ENCODE peak calls at places on chromosomes 11 and 22, in ten cellular contexts. V is cardiac fibroblast, D is endodermal cell, L is neuronal stem cell, E is A549, A is HL-60, M is GM23338, O is lower lobe of right lung, J is GM12865, B is fibroblast of mammary gland. U is an unnamed sample.

GRCh38 chr11:80595011-80595410 is 1154.2 kb upstream of the TENM4 start:
- DNase-seq in A (no peak), L (no peak), V (peak), D (no peak), M (no peak), E (no peak), O (no peak), B (peak), J (no peak), U (no peak)

GRCh38 chr11:43825217-43825816 is 55.3 kb upstream of the ALKBH3 start:
- DNase-seq in M (peak), B (peak), V (peak), D (peak), J (no peak), A (no peak), O (no peak), L (no peak), E (peak), U (peak)

GRCh38 chr11:78127408-78127807 is 12.0 kb downstream of the ALG8 start:
- DNase-seq in D (no peak), B (no peak), M (no peak), V (no peak), E (no peak), L (no peak), J (no peak), O (no peak), A (no peak), U (no peak)

GRCh38 chr11:77421041-77421723 is 52.7 kb downstream of the PAK1 start:
- DNase-seq in J (no peak), D (no peak), O (no peak), V (no peak), E (no peak), B (no peak), L (no peak), M (no peak), A (no peak), U (no peak)

GRCh38 chr22:37207981-37208380 is 4.3 kb downstream of the SSTR3 start:
- DNase-seq in O (peak), M (no peak), J (no peak), B (no peak), E (no peak), L (no peak), A (no peak), D (no peak), V (no peak), U (no peak)

GRCh38 chr11:46055371-46055770 is 65.9 kb downstream of the PHF21A start:
- DNase-seq in J (no peak), V (peak), D (no peak), O (no peak), B (peak), E (no peak), L (peak), A (no peak), M (peak), U (no peak)

GRCh38 chr22:17921871-17922821 is 102.2 kb downstream of the MICAL3 start:
- DNase-seq in L (no peak), B (no peak), J (no peak), V (no peak), A (no peak), E (no peak), O (no peak), M (peak), D (peak), U (no peak)

GRCh38 chr11:1041149-1041467 is 4.6 kb upstream of the MUC6 start:
- DNase-seq in J (no peak), M (no peak), D (no peak), V (no peak), O (peak), A (no peak), L (no peak), B (no peak), E (no peak), U (no peak)

GRCh38 chr11:26665946-26666345 is 55.9 kb downstream of the SLC5A12 start:
- DNase-seq in M (no peak), A (no peak), O (no peak), B (no peak), V (no peak), J (no peak), L (no peak), E (no peak), D (no peak), U (no peak)

GRCh38 chr22:26545385-26545784 is 33.1 kb upstream of the TFIP11 start:
- DNase-seq in J (no peak), A (no peak), V (no peak), E (no peak), D (no peak), L (no peak), B (no peak), M (no peak), O (no peak), U (no peak)

GRCh38 chr11:108569896-108570295 is 23.7 kb downstream of the EXPH5 start:
- DNase-seq in E (no peak), D (no peak), B (no peak), V (no peak), L (no peak), A (no peak), M (no peak), J (no peak), O (no peak), U (no peak)

GRCh38 chr11:11207428-11207827 is 145.6 kb downstream of the CSNK2A3 start:
- DNase-seq in B (no peak), L (no peak), J (peak), D (no peak), A (no peak), M (peak), E (no peak), V (no peak), O (no peak), U (no peak)

GRCh38 chr22:29744902-29745301 is 21.9 kb downstream of the ZMAT5 start:
- DNase-seq in O (no peak), M (no peak), A (no peak), E (no peak), B (peak), D (no peak), L (no peak), V (peak), J (no peak), U (peak)

GRCh38 chr11:134510171-134510570 is 98.1 kb upstream of the B3GAT1 start:
- DNase-seq in A (no peak), O (no peak), M (no peak), D (peak), B (no peak), E (no peak), L (no peak), V (no peak), J (no peak), U (peak)

GRCh38 chr11:68282141-68282860 is 10.5 kb upstream of the C11orf24 start:
- DNase-seq in D (no peak), A (peak), J (peak), E (no peak), O (peak), V (no peak), L (no peak), M (no peak), B (no peak), U (no peak)

GRCh38 chr22:33706100-33706499 is 214.2 kb downstream of the LARGE1 start:
- DNase-seq in M (peak), E (no peak), V (no peak), D (peak), B (peak), O (no peak), J (no peak), A (no peak), L (no peak), U (peak)

GRCh38 chr11:64643927-64644326 is 52.9 kb downstream of the SLC22A12 start:
- DNase-seq in O (no peak), E (no peak), A (no peak), L (no peak), M (no peak), V (no peak), J (no peak), B (no peak), D (no peak), U (no peak)

GRCh38 chr11:47917643-47918369 is 62.6 kb upstream of the PTPRJ start:
- DNase-seq in B (peak), V (peak), J (peak), O (peak), M (peak), L (no peak), E (peak), A (peak), D (peak), U (no peak)

GRCh38 chr11:89495951-89496350 is 4.8 kb upstream of the NOX4 start:
- DNase-seq in E (no peak), A (no peak), M (no peak), V (peak), L (peak), J (no peak), D (peak), O (no peak), B (peak), U (no peak)

GRCh38 chr22:37549704-37550059 is 10.6 kb upstream of the CDC42EP1 start:
- DNase-seq in M (no peak), V (peak), O (peak), D (peak), J (no peak), A (no peak), B (peak), L (no peak), E (no peak), U (no peak)

GRCh38 chr11:79940976-79941735 is 500.3 kb upstream of the TENM4 start:
- DNase-seq in B (peak), L (no peak), A (no peak), M (no peak), E (no peak), O (no peak), V (peak), J (no peak), D (no peak), U (no peak)

GRCh38 chr11:12778506-12778905 is 104.3 kb downstream of the TEAD1 start:
- DNase-seq in B (no peak), O (no peak), L (no peak), J (no peak), M (no peak), V (no peak), D (no peak), A (no peak), E (no peak), U (no peak)

GRCh38 chr11:116844722-116845121 is 7.3 kb upstream of the APOA1 start:
- DNase-seq in O (no peak), B (no peak), M (no peak), E (no peak), V (no peak), L (no peak), J (no peak), A (no peak), D (no peak), U (no peak)

GRCh38 chr22:29820941-29821789 is 16.9 kb downstream of the ASCC2 start:
- DNase-seq in V (peak), A (peak), O (peak), L (no peak), E (peak), B (peak), M (no peak), D (no peak), J (peak), U (no peak)

GRCh38 chr11:121634273-121634672 is 181.5 kb upstream of the SORL1-AS1 start:
- DNase-seq in A (no peak), L (no peak), D (no peak), V (no peak), B (no peak), M (no peak), E (no peak), J (no peak), O (no peak), U (no peak)

GRCh38 chr11:121634889-121635288 is 182.1 kb upstream of the SORL1-AS1 start:
- DNase-seq in O (no peak), J (no peak), L (no peak), E (no peak), V (peak), D (peak), A (peak), B (peak), M (no peak), U (no peak)

DNA sequence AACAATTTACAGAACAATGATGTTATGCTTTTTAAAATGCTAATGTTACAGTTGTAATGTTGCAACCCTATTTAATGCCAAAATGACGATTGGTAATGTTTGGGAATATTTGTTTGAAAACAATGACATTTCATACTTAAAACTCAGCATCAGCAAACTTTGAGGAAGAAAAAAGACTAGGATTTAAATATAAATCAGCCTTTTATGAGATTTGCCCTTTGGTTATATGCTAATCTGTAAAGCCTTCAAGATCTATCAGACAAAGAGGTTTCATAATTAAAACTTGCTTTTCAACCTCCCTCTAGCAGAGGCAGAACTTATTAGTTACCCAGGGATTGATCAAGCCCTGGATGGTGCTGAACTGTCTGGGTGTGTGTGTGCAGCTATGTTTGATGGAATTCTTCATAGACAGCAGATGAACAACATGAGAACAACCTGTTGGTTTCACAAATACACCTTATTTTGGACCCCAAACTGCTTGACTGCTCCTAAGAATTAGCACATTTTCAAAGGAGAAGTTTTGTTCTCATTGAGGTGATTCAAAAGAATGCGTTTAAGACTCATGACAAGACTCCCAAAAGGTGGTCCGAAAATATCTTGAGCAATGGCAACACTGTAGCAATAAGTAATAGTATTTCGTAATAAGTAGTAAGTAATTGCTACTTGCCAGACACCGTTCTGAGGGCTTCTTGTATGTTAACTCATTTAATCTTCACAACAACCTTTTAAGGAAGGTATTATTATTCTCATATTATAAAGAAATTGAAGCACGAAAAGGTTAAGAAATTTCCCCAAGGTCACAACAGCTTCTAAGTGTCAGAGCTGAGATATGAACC is 183.8 kb upstream of the SORL1-AS1 start:
- DNase-seq in M (no peak), J (no peak), L (no peak), V (no peak), A (peak), O (no peak), E (no peak), B (no peak), D (peak), U (no peak)
- H3K4me3 ChIP-seq in M (no peak), J (no peak), L (no peak), V (no peak), A (no peak), O (no peak), E (no peak), B (no peak), D (no peak), U (no peak)

GRCh38 chr11:22084564-22084963 is 108.3 kb upstream of the ANO5 start:
- DNase-seq in V (no peak), M (no peak), B (no peak), O (no peak), L (no peak), A (no peak), J (no peak), D (no peak), E (no peak), U (no peak)
- H3K4me3 ChIP-seq in V (no peak), M (no peak), B (no peak), O (no peak), L (no peak), A (no peak), J (no peak), D (no peak), E (no peak), U (no peak)

GRCh38 chr11:34266090-34266912 is 91.5 kb downstream of the ABTB2 start:
- DNase-seq in V (peak), M (no peak), L (no peak), E (no peak), J (no peak), B (peak), D (no peak), O (no peak), A (no peak), U (no peak)
- H3K4me3 ChIP-seq in V (no peak), M (no peak), L (no peak), E (no peak), J (no peak), B (no peak), D (no peak), O (no peak), A (no peak), U (no peak)

GRCh38 chr11:86904001-86904400 is 51.2 kb downstream of the FZD4 start:
- DNase-seq in O (no peak), J (no peak), E (no peak), D (no peak), L (no peak), A (no peak), V (no peak), B (no peak), M (no peak), U (no peak)

GRCh38 chr11:86896486-86896885 is 58.7 kb downstream of the FZD4 start:
- DNase-seq in J (no peak), M (no peak), O (no peak), B (peak), V (peak), D (no peak), A (no peak), E (no peak), L (no peak), U (no peak)

GRCh38 chr11:86905252-86905651 is 49.9 kb downstream of the FZD4 start:
- DNase-seq in J (no peak), D (no peak), V (no peak), A (no peak), L (no peak), M (no peak), O (no peak), B (no peak), E (no peak), U (no peak)

GRCh38 chr11:86906198-86906597 is 49.0 kb downstream of the FZD4 start:
- DNase-seq in J (no peak), L (no peak), A (no peak), O (no peak), V (no peak), D (no peak), E (no peak), B (no peak), M (no peak), U (no peak)

DNA sequence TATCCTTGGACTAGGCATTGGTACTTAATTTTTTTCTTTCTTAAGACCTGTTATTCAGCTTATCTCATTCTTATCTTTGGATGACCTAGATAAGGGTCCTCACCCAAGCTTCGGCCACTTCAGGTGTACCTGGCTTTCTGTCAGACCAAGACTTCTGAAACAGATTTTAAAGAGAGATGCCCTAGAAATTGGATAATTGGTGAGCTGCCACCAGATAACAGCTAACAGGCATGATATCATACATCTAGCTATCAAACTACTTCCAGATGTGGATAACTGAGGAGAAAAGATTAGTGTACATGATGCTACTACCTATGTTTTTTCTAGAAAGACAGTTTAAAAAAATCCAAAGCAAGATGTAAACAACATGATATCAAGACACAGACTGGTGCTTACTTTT is 52.9 kb downstream of the FZD4 start:
- DNase-seq in J (no peak), V (no peak), E (no peak), L (no peak), A (no peak), D (no peak), B (no peak), O (no peak), M (no peak), U (no peak)
- H3K4me3 ChIP-seq in J (no peak), V (no peak), E (no peak), L (no peak), A (no peak), D (no peak), B (no peak), O (no peak), M (no peak), U (no peak)

GRCh38 chr22:38924197-38924952 is 33.0 kb upstream of the APOBEC3A start:
- DNase-seq in L (no peak), J (no peak), M (no peak), D (no peak), O (peak), A (no peak), B (peak), E (peak), V (peak), U (peak)

GRCh38 chr22:38923463-38924196 is 33.8 kb upstream of the APOBEC3A start:
- DNase-seq in D (peak), J (no peak), A (no peak), M (peak), V (peak), E (peak), L (no peak), B (peak), O (peak), U (peak)

GRCh38 chr22:38925571-38926041 is 31.8 kb upstream of the APOBEC3A start:
- DNase-seq in B (peak), E (no peak), L (no peak), M (no peak), O (no peak), V (peak), D (no peak), J (no peak), A (no peak), U (no peak)

GRCh38 chr22:38930512-38930911 is 26.9 kb upstream of the APOBEC3A start:
- DNase-seq in A (no peak), L (no peak), D (no peak), O (no peak), E (no peak), M (no peak), V (no peak), J (no peak), B (no peak), U (no peak)

GRCh38 chr22:38927033-38927789 is 30.2 kb upstream of the APOBEC3A start:
- DNase-seq in L (peak), M (peak), B (peak), O (peak), J (peak), A (no peak), V (peak), D (peak), E (peak), U (peak)
- H3K4me3 ChIP-seq in L (no peak), M (peak), B (no peak), O (peak), J (no peak), A (no peak), V (no peak), D (no peak), E (peak), U (peak)

GRCh38 chr22:46514592-46515207 is 22.7 kb downstream of the CELSR1 start:
- DNase-seq in O (no peak), D (peak), V (peak), L (no peak), M (no peak), B (peak), E (peak), A (no peak), J (no peak), U (no peak)

GRCh38 chr22:46517255-46517761 is 20.1 kb downstream of the CELSR1 start:
- DNase-seq in B (no peak), J (no peak), E (no peak), M (no peak), D (no peak), V (no peak), O (peak), A (no peak), L (no peak), U (no peak)

GRCh38 chr22:46513908-46514550 is 23.4 kb downstream of the CELSR1 start:
- DNase-seq in D (no peak), M (no peak), J (peak), V (no peak), B (no peak), A (no peak), E (no peak), O (peak), L (no peak), U (no peak)

GRCh38 chr22:46516638-46517037 is 20.8 kb downstream of the CELSR1 start:
- DNase-seq in V (no peak), L (no peak), A (no peak), O (no peak), D (no peak), J (no peak), E (no peak), B (no peak), M (no peak), U (no peak)

GRCh38 chr22:46515208-46516111 is 22.0 kb downstream of the CELSR1 start:
- DNase-seq in D (peak), A (no peak), B (no peak), E (no peak), L (no peak), J (no peak), O (no peak), V (peak), M (no peak), U (no peak)
- H3K4me3 ChIP-seq in D (no peak), A (no peak), B (no peak), E (no peak), L (no peak), J (no peak), O (no peak), V (no peak), M (no peak), U (no peak)

DNA sequence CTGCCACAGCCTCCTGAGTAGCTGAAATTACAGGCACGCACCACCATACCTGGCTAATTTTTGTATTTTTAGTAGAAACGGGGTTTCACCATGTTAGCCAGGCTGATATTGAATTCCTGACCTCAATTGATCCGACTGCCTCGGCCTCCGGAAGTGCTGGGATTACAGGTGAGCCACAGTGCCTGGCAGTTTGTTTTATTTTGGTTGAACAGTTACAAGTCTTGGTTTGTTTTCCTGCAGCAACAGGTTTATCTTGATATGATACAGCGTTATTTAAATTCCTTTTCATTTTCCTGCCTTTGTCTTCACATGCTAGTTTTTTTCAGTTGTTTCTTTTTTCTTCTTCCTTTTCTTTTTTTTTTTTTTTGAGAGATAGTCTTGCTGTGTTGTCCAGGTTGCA is 4.0 kb upstream of the SLC3A2 start:
- DNase-seq in O (no peak), L (no peak), M (no peak), E (no peak), D (no peak), B (no peak), A (no peak), J (no peak), V (no peak), U (no peak)
- H3K4me3 ChIP-seq in O (no peak), L (no peak), M (no peak), E (no peak), D (no peak), B (no peak), A (no peak), J (no peak), V (no peak), U (no peak)